ENCODE peak calls at places on chromosomes 13 and 19, in four cellular contexts. Q is K562, O is GM12878, K is HepG2. R is an unnamed sample.
A peak's percentile ranks its signal among the peaks of the same experiment; 100 is the strongest.

GRCh38 chr19:18488403-18488723 is 33.5 kb downstream of the ELL start:
- DNase-seq in Q (no peak), O (no peak), K (no peak), R (no peak)

GRCh38 chr19:13574933-13575332 is 68.7 kb upstream of the CACNA1A start:
- DNase-seq in Q (peak; percentile 37), O (no peak), K (peak; percentile 7), R (peak; percentile 62)

GRCh38 chr13:48142437-48142836 is 47.5 kb upstream of the MED4 start:
- DNase-seq in Q (peak; percentile 5), O (peak; percentile 56), K (no peak), R (no peak)

GRCh38 chr19:51398096-51398704 is 7.8 kb upstream of the C19orf84 start:
- DNase-seq in Q (peak; percentile 43), O (no peak), K (peak; percentile 40), R (peak; percentile 23)

GRCh38 chr13:34469212-34469983 is 472.7 kb upstream of the NBEA start:
- DNase-seq in Q (no peak), O (no peak), K (no peak), R (no peak)

GRCh38 chr19:35436477-35437141 is 11.4 kb upstream of the FFAR2 start:
- DNase-seq in Q (peak; percentile 34), O (no peak), K (no peak), R (no peak)

GRCh38 chr19:11737964-11738745 is 591 bp downstream of the ZNF823 start:
- DNase-seq in Q (peak; percentile 77), O (no peak), K (peak; percentile 67), R (peak; percentile 14)

GRCh38 chr13:64819081-64819480 is 2411.1 kb downstream of the PCDH9 start:
- DNase-seq in Q (no peak), O (no peak), K (no peak), R (no peak)

GRCh38 chr13:80214521-80214941 is 126.4 kb downstream of the SPRY2 start:
- DNase-seq in Q (no peak), O (no peak), K (no peak), R (no peak)

GRCh38 chr19:8610041-8610927 is at the start of gene ADAMTS10:
- DNase-seq in Q (no peak), O (no peak), K (no peak), R (peak; percentile 34)

GRCh38 chr13:113932060-113932459 is 41.8 kb downstream of the C13orf46 start:
- DNase-seq in Q (no peak), O (no peak), K (no peak), R (no peak)

GRCh38 chr13:113933901-113934300 is 40.0 kb downstream of the C13orf46 start:
- DNase-seq in Q (no peak), O (no peak), K (no peak), R (no peak)

GRCh38 chr13:113928701-113929627 is 44.9 kb downstream of the C13orf46 start:
- DNase-seq in Q (no peak), O (no peak), K (no peak), R (no peak)

GRCh38 chr13:113929628-113930615 is 44.0 kb downstream of the C13orf46 start:
- DNase-seq in Q (no peak), O (no peak), K (no peak), R (no peak)

DNA sequence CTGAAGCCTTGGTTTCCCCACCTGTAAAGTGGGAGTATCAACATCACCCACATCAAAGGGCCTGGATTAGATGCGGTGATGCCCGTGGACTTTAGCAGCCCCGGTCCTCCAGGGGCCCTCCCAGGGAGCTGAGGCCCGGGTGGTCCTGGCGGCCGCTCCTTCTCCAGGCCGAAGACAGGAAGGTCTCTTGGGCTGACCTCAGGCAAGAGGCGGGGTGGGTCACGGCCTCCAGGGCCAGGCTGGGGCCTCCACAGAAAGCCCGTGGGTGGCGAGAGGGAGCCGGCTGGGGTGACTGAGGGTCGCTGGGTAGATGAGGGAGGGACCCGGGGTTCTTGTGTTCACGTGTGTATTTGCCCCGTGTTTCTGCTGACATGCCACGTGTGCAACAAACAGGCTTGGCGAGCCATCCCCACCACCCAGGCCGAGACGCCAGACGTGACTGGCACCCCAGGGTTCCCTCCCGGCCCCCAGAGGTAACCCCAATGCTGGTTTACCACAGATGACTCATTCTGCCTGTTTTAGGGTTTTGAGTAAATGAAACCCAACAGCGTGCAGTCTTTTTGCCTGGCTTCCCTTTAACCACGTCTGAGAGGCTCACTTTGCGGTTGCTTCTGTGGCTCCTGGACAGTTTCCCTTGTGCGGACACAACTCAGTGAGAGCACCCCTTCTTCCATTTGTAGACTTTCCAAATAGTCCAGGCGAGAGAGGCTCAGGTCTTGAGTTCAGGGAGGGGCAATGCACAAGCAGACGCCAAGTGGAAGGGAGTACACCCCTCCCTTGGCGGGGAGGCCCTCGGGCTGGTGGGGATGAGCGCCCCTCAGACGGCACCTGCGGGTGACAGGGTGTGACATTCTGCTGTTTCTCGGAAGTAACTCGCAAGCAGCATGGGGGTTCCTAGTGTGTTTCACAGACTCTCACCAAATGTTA is 42.9 kb downstream of the C13orf46 start:
- DNase-seq in Q (no peak), O (peak; percentile 44), K (no peak), R (no peak)
- TF ChIP-seq BHLHE40 in Q (no peak), O (peak; percentile 60), K (no peak), R (no peak)

GRCh38 chr13:50162567-50162966 is 147.3 kb downstream of the KCNRG start:
- DNase-seq in Q (no peak), O (no peak), K (no peak), R (no peak)

GRCh38 chr13:50158385-50159165 is 143.3 kb downstream of the KCNRG start:
- DNase-seq in Q (no peak), O (no peak), K (no peak), R (no peak)

GRCh38 chr13:50159613-50160012 is 144.4 kb downstream of the KCNRG start:
- DNase-seq in Q (no peak), O (no peak), K (no peak), R (no peak)

GRCh38 chr13:50162001-50162400 is 146.8 kb downstream of the KCNRG start:
- DNase-seq in Q (no peak), O (no peak), K (no peak), R (no peak)

GRCh38 chr13:50161052-50161451 is 145.8 kb downstream of the KCNRG start:
- DNase-seq in Q (peak; percentile 52), O (no peak), K (peak; percentile 26), R (no peak)
- TF ChIP-seq TARDBP in Q (peak; percentile 93), O (no peak), K (no peak), R (no peak)

GRCh38 chr19:1007852-1008251 is 7.6 kb downstream of the GRIN3B start:
- DNase-seq in Q (no peak), O (no peak), K (no peak), R (no peak)
- TF ChIP-seq SP1 in Q (no peak), O (no peak), K (no peak), R (no peak)

GRCh38 chr13:58476176-58476575 is 844.6 kb downstream of the PCDH17 start:
- DNase-seq in Q (no peak), O (no peak), K (no peak), R (no peak)
- TF ChIP-seq BHLHE40 in Q (no peak), O (no peak), K (no peak), R (no peak)